ENCODE peak calls at places on chromosomes 16 and 17, in nine cellular contexts. G, W, D, O, V, E, Q, S and A are unnamed samples.

GRCh38 chr17:17698869-17699351 is 17.7 kb downstream of the RAI1 start:
- DNase-seq in Q (no peak), D (no peak), E (peak), S (no peak), O (no peak), G (no peak), V (no peak), W (no peak), A (no peak)

GRCh38 chr16:3022208-3022696 is 1.5 kb downstream of the HCFC1R1 start:
- DNase-seq in S (peak), V (peak), D (peak), E (peak), G (peak), Q (peak), O (peak), W (no peak), A (peak)

GRCh38 chr17:72123964-72124791 is 3.4 kb downstream of the SOX9 start:
- DNase-seq in G (no peak), V (peak), D (no peak), E (peak), W (no peak), Q (no peak), O (no peak), S (no peak), A (no peak)

GRCh38 chr16:16083421-16084156 is 134.2 kb downstream of the ABCC1 start:
- DNase-seq in Q (no peak), E (no peak), D (no peak), V (no peak), S (no peak), G (peak), W (no peak), O (no peak), A (no peak)

GRCh38 chr16:74372953-74373846 is 2.9 kb upstream of the NPIPB15 start:
- DNase-seq in V (no peak), W (no peak), E (peak), Q (no peak), D (no peak), O (no peak), S (no peak), G (no peak), A (no peak)

GRCh38 chr17:48444531-48445247 is 14.7 kb upstream of the SKAP1 start:
- DNase-seq in S (no peak), O (no peak), D (no peak), V (no peak), W (no peak), E (no peak), G (no peak), Q (no peak), A (no peak)

GRCh38 chr16:54285414-54286066 is 1.0 kb downstream of the IRX3 start:
- DNase-seq in E (peak), W (no peak), G (no peak), O (no peak), V (no peak), S (no peak), Q (peak), D (no peak), A (no peak)

GRCh38 chr16:87150359-87151280 is 166.6 kb downstream of the C16orf95 start:
- DNase-seq in S (no peak), Q (no peak), G (no peak), E (no peak), O (no peak), W (no peak), D (no peak), V (no peak), A (no peak)

GRCh38 chr17:2063306-2064146 is 8.6 kb downstream of the HIC1 start:
- DNase-seq in Q (no peak), E (no peak), W (no peak), S (no peak), G (no peak), V (no peak), O (no peak), D (no peak), A (no peak)

GRCh38 chr17:65660947-65661346 is 99.5 kb upstream of the AXIN2 start:
- DNase-seq in O (no peak), G (no peak), D (no peak), E (no peak), S (no peak), Q (no peak), V (no peak), W (no peak), A (no peak)

GRCh38 chr17:76371656-76372628 is 12.5 kb upstream of the SPHK1 start:
- DNase-seq in O (no peak), G (no peak), W (no peak), Q (no peak), D (no peak), S (no peak), V (no peak), E (no peak), A (no peak)

GRCh38 chr16:61195006-61195405 is 841.2 kb downstream of the CDH8 start:
- DNase-seq in Q (no peak), V (no peak), G (no peak), S (no peak), E (no peak), D (no peak), W (no peak), O (no peak), A (no peak)

GRCh38 chr17:81453049-81453448 is 57.8 kb downstream of the BAHCC1 start:
- DNase-seq in Q (no peak), D (no peak), S (no peak), O (no peak), G (no peak), W (no peak), E (no peak), V (no peak), A (no peak)

GRCh38 chr17:50687200-50688066 is 20.3 kb downstream of the ANKRD40 start:
- DNase-seq in V (no peak), W (no peak), S (no peak), G (no peak), Q (no peak), D (no peak), E (peak), O (no peak), A (no peak)

GRCh38 chr17:76820523-76820922 is 47.7 kb upstream of the MGAT5B start:
- DNase-seq in S (no peak), D (no peak), Q (no peak), E (no peak), O (no peak), G (no peak), W (no peak), V (no peak), A (no peak)

GRCh38 chr17:49887086-49887743 is 39.3 kb upstream of the TAC4 start:
- DNase-seq in O (peak), V (peak), Q (peak), S (peak), W (no peak), E (peak), D (no peak), G (no peak), A (no peak)

GRCh38 chr16:383326-384020 is 1.7 kb upstream of the PGAP6 start:
- DNase-seq in Q (peak), G (no peak), O (no peak), E (peak), W (no peak), V (peak), D (no peak), S (peak), A (peak)

GRCh38 chr17:28113269-28113668 is 70.8 kb downstream of the NLK start:
- DNase-seq in G (no peak), V (no peak), D (no peak), Q (no peak), S (no peak), O (no peak), E (no peak), W (no peak), A (no peak)

GRCh38 chr16:24668481-24669001 is 60.9 kb upstream of the TNRC6A start:
- DNase-seq in W (no peak), S (no peak), D (no peak), Q (no peak), G (no peak), O (no peak), E (no peak), V (no peak), A (peak)

GRCh38 chr16:28531777-28532744 is 6.7 kb downstream of the NUPR1 start:
- DNase-seq in S (peak), G (no peak), O (peak), E (peak), D (peak), V (peak), W (peak), Q (no peak), A (peak)

GRCh38 chr17:61536417-61536955 is 54.5 kb downstream of the NACA2 start:
- DNase-seq in S (no peak), Q (no peak), G (no peak), V (no peak), E (no peak), O (no peak), D (no peak), W (no peak), A (no peak)

GRCh38 chr17:45371414-45372324 is 54.8 kb upstream of the MAP3K14 start:
- DNase-seq in G (peak), V (peak), W (peak), O (peak), E (peak), D (peak), S (peak), Q (peak), A (peak)

GRCh38 chr17:4204190-4204589 is 59.6 kb downstream of the ANKFY1 start:
- DNase-seq in W (no peak), O (no peak), Q (no peak), E (no peak), D (no peak), V (no peak), S (no peak), G (no peak), A (no peak)

GRCh38 chr17:64345691-64346376 is 44.8 kb downstream of the PECAM1 start:
- DNase-seq in Q (no peak), V (no peak), D (no peak), O (no peak), G (no peak), S (no peak), E (no peak), W (no peak), A (peak)

GRCh38 chr17:19979917-19980770 is 2.5 kb upstream of the AKAP10 start:
- DNase-seq in G (no peak), E (peak), O (no peak), S (peak), V (no peak), Q (no peak), D (no peak), W (no peak), A (peak)

GRCh38 chr16:3004319-3004718 is 8.4 kb upstream of the CLDN9 start:
- DNase-seq in Q (no peak), D (no peak), S (no peak), O (no peak), W (no peak), G (no peak), E (no peak), V (no peak), A (no peak)

GRCh38 chr16:46900464-46901235 is 16.5 kb downstream of the GPT2 start:
- DNase-seq in E (no peak), S (no peak), Q (peak), V (no peak), O (peak), G (no peak), D (no peak), W (no peak), A (no peak)

GRCh38 chr17:49687878-49688491 is 10.1 kb upstream of the SPOP start:
- DNase-seq in G (no peak), D (no peak), O (no peak), V (no peak), S (no peak), W (no peak), Q (no peak), E (peak), A (no peak)

GRCh38 chr16:11205754-11206459 is 50.1 kb downstream of the SOCS1 start:
- DNase-seq in W (no peak), V (no peak), Q (no peak), O (no peak), G (no peak), D (no peak), E (no peak), S (no peak), A (no peak)

GRCh38 chr16:2690852-2691251 is 8.5 kb downstream of the KCTD5 start:
- DNase-seq in D (no peak), S (no peak), Q (no peak), O (no peak), W (no peak), E (no peak), G (no peak), V (no peak), A (no peak)

GRCh38 chr16:25413962-25414361 is 156.3 kb upstream of the ZKSCAN2 start:
- DNase-seq in D (no peak), S (no peak), O (no peak), W (no peak), G (no peak), E (no peak), V (no peak), Q (no peak), A (no peak)

GRCh38 chr17:69325518-69326301 is 1.2 kb downstream of the ABCA5 start:
- DNase-seq in W (no peak), S (no peak), E (no peak), D (no peak), Q (no peak), V (peak), O (no peak), G (no peak), A (no peak)

GRCh38 chr16:46897471-46897870 is 13.3 kb downstream of the GPT2 start:
- DNase-seq in S (no peak), V (peak), O (no peak), E (no peak), W (no peak), D (no peak), Q (no peak), G (no peak), A (no peak)

GRCh38 chr16:23877107-23878070 is 41.6 kb downstream of the PRKCB start:
- DNase-seq in S (no peak), O (no peak), G (no peak), Q (no peak), E (peak), W (no peak), V (no peak), D (no peak), A (no peak)

GRCh38 chr17:64689106-64689505 is 27.0 kb upstream of the SMURF2 start:
- DNase-seq in V (peak), W (no peak), E (no peak), O (no peak), D (no peak), S (no peak), Q (no peak), G (no peak), A (no peak)

GRCh38 chr17:37234106-37234505 is 141.7 kb upstream of the C17orf78 start:
- DNase-seq in O (no peak), Q (no peak), S (no peak), V (no peak), W (no peak), G (no peak), E (no peak), D (no peak), A (no peak)
- H3K27ac ChIP-seq in O (no peak), Q (no peak), S (no peak), V (no peak), W (no peak), G (no peak), E (no peak), D (no peak), A (no peak)

GRCh38 chr17:40532520-40533253 is 31.3 kb upstream of the TNS4 start:
- DNase-seq in V (no peak), D (peak), W (no peak), O (peak), E (peak), S (no peak), G (no peak), Q (no peak), A (peak)

GRCh38 chr17:40534431-40535189 is 30.7 kb downstream of the CCR7 start:
- DNase-seq in W (no peak), V (no peak), Q (no peak), S (no peak), E (peak), G (no peak), D (no peak), O (peak), A (no peak)

GRCh38 chr17:40535924-40536717 is 29.2 kb downstream of the CCR7 start:
- DNase-seq in D (no peak), E (no peak), V (no peak), G (no peak), Q (no peak), S (no peak), O (peak), W (no peak), A (peak)

GRCh38 chr17:40535438-40535837 is 29.8 kb downstream of the CCR7 start:
- DNase-seq in G (no peak), D (no peak), V (no peak), S (no peak), W (no peak), E (no peak), Q (no peak), O (no peak), A (no peak)

GRCh38 chr17:40533896-40534295 is 31.4 kb downstream of the CCR7 start:
- DNase-seq in V (no peak), G (no peak), D (no peak), E (no peak), W (no peak), O (peak), Q (no peak), S (no peak), A (no peak)
- H3K27ac ChIP-seq in V (peak), G (peak), D (peak), E (no peak), W (no peak), O (peak), Q (peak), S (peak), A (peak)

GRCh38 chr16:30108059-30108855 is 5.1 kb downstream of the GDPD3 start:
- DNase-seq in Q (no peak), E (no peak), S (no peak), W (no peak), G (no peak), D (no peak), O (no peak), V (no peak), A (no peak)
- H3K27ac ChIP-seq in Q (no peak), E (no peak), S (no peak), W (no peak), G (no peak), D (no peak), O (no peak), V (no peak), A (no peak)

DNA sequence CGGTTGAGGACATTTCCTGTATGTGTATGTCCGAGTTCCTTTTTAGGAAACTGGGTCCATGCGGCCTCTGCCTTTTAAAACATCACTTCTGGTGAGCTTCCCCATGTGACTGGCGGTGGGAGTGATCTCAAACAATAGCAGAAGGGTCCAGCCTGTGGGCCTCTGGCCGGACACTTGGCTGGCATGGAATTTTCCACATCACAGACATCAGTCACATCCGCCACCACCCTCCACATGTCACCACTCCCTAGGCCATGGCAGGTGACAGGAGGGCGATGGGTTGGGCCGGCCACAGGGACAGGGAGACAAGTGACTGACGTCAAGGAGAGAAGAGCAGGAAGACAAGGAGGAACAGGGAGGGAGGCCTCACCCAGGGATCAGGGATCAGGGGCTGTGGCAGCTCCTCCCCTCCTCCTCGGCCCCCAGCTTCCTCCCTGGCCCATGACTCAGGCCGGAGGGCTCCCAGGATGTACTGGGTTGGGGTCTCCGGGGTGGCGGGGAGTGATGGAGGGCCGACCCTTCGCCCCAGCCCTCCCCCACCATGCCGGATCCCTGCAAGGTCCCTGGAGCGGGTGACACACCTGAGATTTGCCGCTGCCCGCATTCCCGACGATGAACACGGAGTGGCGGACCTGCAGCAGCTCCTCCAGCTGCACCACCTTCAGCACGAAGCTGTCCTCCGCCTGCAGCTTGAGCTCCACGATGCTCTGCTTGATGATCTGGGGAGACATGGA is 83.6 kb downstream of the DNAH17 start:
- DNase-seq in V (no peak), Q (no peak), D (no peak), W (no peak), O (no peak), S (no peak), E (no peak), G (no peak), A (no peak)
- H3K27ac ChIP-seq in V (peak), Q (no peak), D (no peak), W (no peak), O (no peak), S (no peak), E (no peak), G (peak), A (no peak)

GRCh38 chr16:84821179-84821578 is 1.4 kb downstream of the CRISPLD2 start:
- DNase-seq in Q (no peak), G (no peak), O (no peak), V (no peak), S (no peak), W (no peak), D (no peak), E (no peak), A (no peak)
- H3K27ac ChIP-seq in Q (peak), G (no peak), O (peak), V (peak), S (peak), W (no peak), D (peak), E (no peak), A (peak)

GRCh38 chr16:69324013-69324531 is 6.3 kb downstream of the PDF start:
- DNase-seq in E (no peak), G (no peak), S (peak), Q (peak), W (no peak), O (peak), D (no peak), V (peak), A (no peak)

GRCh38 chr16:69325784-69326171 is 4.6 kb downstream of the PDF start:
- DNase-seq in E (peak), S (no peak), W (no peak), G (no peak), O (no peak), V (peak), Q (no peak), D (no peak), A (no peak)

GRCh38 chr16:69327585-69328310 is 2.6 kb downstream of the PDF start:
- DNase-seq in O (no peak), V (peak), E (peak), S (no peak), D (no peak), G (no peak), Q (no peak), W (no peak), A (peak)

GRCh38 chr16:69324585-69325253 is 5.7 kb downstream of the PDF start:
- DNase-seq in V (no peak), W (no peak), E (no peak), S (no peak), O (no peak), Q (no peak), D (no peak), G (no peak), A (no peak)

GRCh38 chr16:69326172-69326873 is 4.1 kb downstream of the PDF start:
- DNase-seq in W (no peak), S (no peak), E (no peak), D (no peak), V (peak), G (no peak), Q (no peak), O (no peak), A (no peak)
- H3K27ac ChIP-seq in W (no peak), S (no peak), E (no peak), D (no peak), V (peak), G (no peak), Q (no peak), O (no peak), A (no peak)